ENCODE peak calls at places on chromosomes 6 and 20, in seven cellular contexts. A is suprapubic skin, D is uterus, X is adrenal gland, O is tibial nerve, H is testis, N is transverse colon. W is an unnamed sample. For H3K4me1, the result is how much of the 10 kb centered on the place peaks cover.

GRCh38 chr6:41051873-41052272 is 1.1 kb upstream of the APOBEC2 start:
- DNase-seq in A (no peak), D (no peak), X (no peak), O (no peak), H (no peak), N (no peak), W (no peak)

GRCh38 chr6:53546256-53546655 is 1.4 kb upstream of the GCLC start:
- DNase-seq in A (no peak), D (no peak), X (no peak), O (no peak), H (no peak), N (no peak), W (no peak)

GRCh38 chr6:144601221-144601620 is 316.1 kb downstream of the UTRN start:
- DNase-seq in A (no peak), D (no peak), X (no peak), O (no peak), H (no peak), N (no peak), W (no peak)

GRCh38 chr20:62239278-62239879 is 1.1 kb downstream of the OSBPL2 start:
- DNase-seq in A (no peak), D (no peak), X (no peak), O (no peak), H (peak), N (peak), W (no peak)

GRCh38 chr6:31689249-31690110 is 8.6 kb upstream of the LY6G5C start:
- DNase-seq in A (no peak), D (no peak), X (no peak), O (no peak), H (no peak), N (no peak), W (no peak)

GRCh38 chr6:82179415-82179814 is 68.1 kb downstream of the IBTK start:
- DNase-seq in A (no peak), D (no peak), X (no peak), O (no peak), H (no peak), N (no peak), W (no peak)

GRCh38 chr6:164121527-164121926 is 707.0 kb downstream of the QKI start:
- DNase-seq in A (no peak), D (no peak), X (no peak), O (no peak), H (no peak), N (no peak), W (no peak)

GRCh38 chr6:16129623-16130243 is 847 bp downstream of the MYLIP start:
- DNase-seq in A (no peak), D (peak), X (peak), O (no peak), H (peak), N (peak), W (peak)

GRCh38 chr6:73236147-73236750 is 11.0 kb upstream of the KHDC1L start:
- DNase-seq in A (no peak), D (no peak), X (no peak), O (no peak), H (no peak), N (no peak), W (no peak)

GRCh38 chr20:17822039-17822438 is 122.3 kb downstream of the BANF2 start:
- DNase-seq in A (no peak), D (peak), X (no peak), O (no peak), H (no peak), N (peak), W (no peak)

GRCh38 chr6:170450946-170451761 is 102.0 kb downstream of the PSMB1 start:
- DNase-seq in A (peak), D (no peak), X (no peak), O (no peak), H (peak), N (no peak), W (no peak)

GRCh38 chr6:90003069-90003800 is 109.0 kb downstream of the GJA10 start:
- DNase-seq in A (no peak), D (no peak), X (no peak), O (no peak), H (no peak), N (peak), W (no peak)

GRCh38 chr6:143782517-143782916 is 60.6 kb upstream of the LTV1 start:
- DNase-seq in A (no peak), D (no peak), X (no peak), O (no peak), H (no peak), N (no peak), W (no peak)

GRCh38 chr6:87151786-87152527 is 3.4 kb upstream of the ZNF292 start:
- DNase-seq in A (peak), D (peak), X (peak), O (peak), H (peak), N (peak), W (peak)

GRCh38 chr6:155201461-155202226 is 62.2 kb upstream of the CLDN20 start:
- DNase-seq in A (no peak), D (no peak), X (no peak), O (no peak), H (no peak), N (no peak), W (no peak)

GRCh38 chr20:49508435-49509199 is 26.1 kb upstream of the KCNB1 start:
- DNase-seq in A (no peak), D (no peak), X (no peak), O (no peak), H (no peak), N (no peak), W (no peak)

GRCh38 chr6:170143401-170144150 is 147.3 kb downstream of the DLL1 start:
- DNase-seq in A (peak), D (no peak), X (no peak), O (no peak), H (peak), N (no peak), W (peak)

GRCh38 chr6:51495806-51496380 is 591.5 kb downstream of the PKHD1 start:
- DNase-seq in A (no peak), D (no peak), X (no peak), O (no peak), H (no peak), N (no peak), W (no peak)

GRCh38 chr6:54191460-54191859 is 80.2 kb downstream of the MLIP start:
- DNase-seq in A (no peak), D (no peak), X (no peak), O (no peak), H (no peak), N (no peak), W (no peak)

GRCh38 chr20:63847374-63848002 is 13.8 kb upstream of the ABHD16B start:
- DNase-seq in A (no peak), D (no peak), X (no peak), O (no peak), H (no peak), N (no peak), W (no peak)

GRCh38 chr20:15654208-15654649 is 919.0 kb downstream of the KIF16B start:
- DNase-seq in A (no peak), D (no peak), X (peak), O (no peak), H (peak), N (peak), W (no peak)

GRCh38 chr20:13443690-13444089 is 195.0 kb downstream of the TASP1 start:
- DNase-seq in A (no peak), D (no peak), X (no peak), O (no peak), H (no peak), N (no peak), W (no peak)

GRCh38 chr20:59932616-59933295 is 681 bp downstream of the SYCP2 start:
- DNase-seq in A (peak), D (peak), X (no peak), O (no peak), H (no peak), N (no peak), W (no peak)

GRCh38 chr6:18115356-18115755 is 7.1 kb downstream of the NHLRC1 start:
- DNase-seq in A (no peak), D (no peak), X (no peak), O (no peak), H (no peak), N (no peak), W (no peak)

GRCh38 chr6:4780360-4780812 is 4.2 kb downstream of the CDYL start:
- DNase-seq in A (no peak), D (peak), X (no peak), O (no peak), H (no peak), N (peak), W (no peak)

GRCh38 chr6:53119772-53120409 is 28.8 kb downstream of the GCM1 start:
- DNase-seq in A (no peak), D (no peak), X (peak), O (no peak), H (no peak), N (peak), W (peak)

GRCh38 chr20:23937303-23938117 is 51.1 kb downstream of the GGTLC1 start:
- DNase-seq in A (no peak), D (peak), X (peak), O (no peak), H (peak), N (peak), W (no peak)

DNA sequence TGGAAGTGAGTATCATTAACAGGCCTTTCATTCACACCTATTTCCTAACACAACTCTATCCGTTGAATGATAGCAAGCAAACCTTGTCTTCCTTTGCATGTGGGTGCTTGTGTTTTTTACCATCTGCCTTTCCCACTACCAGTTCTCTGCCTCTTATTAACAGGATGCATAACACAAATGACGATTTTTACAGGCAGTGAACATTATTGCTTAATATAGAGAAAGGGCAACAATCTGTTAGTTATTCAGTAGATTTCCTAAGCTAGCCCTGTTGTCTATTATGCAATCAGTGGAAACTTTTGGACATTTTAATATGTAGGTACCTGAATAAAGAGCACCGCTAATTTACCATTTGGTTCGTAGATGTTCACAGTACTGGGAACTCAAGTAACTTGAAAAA is 348.8 kb upstream of the PLCB4 start:
- DNase-seq in A (no peak), D (no peak), X (no peak), O (no peak), H (no peak), N (no peak), W (no peak)
- H3K27ac ChIP-seq in A (no peak), D (no peak), X (no peak), O (no peak), H (no peak), N (no peak), W (peak)

GRCh38 chr20:7714549-7714948 is 225.7 kb downstream of the HAO1 start:
- DNase-seq in A (no peak), D (no peak), X (no peak), O (no peak), H (no peak), N (no peak), W (no peak)

GRCh38 chr20:7712661-7713060 is 227.6 kb downstream of the HAO1 start:
- DNase-seq in A (no peak), D (no peak), X (no peak), O (no peak), H (no peak), N (no peak), W (no peak)

GRCh38 chr20:7710440-7710839 is 229.8 kb downstream of the HAO1 start:
- DNase-seq in A (no peak), D (no peak), X (no peak), O (no peak), H (no peak), N (no peak), W (no peak)

GRCh38 chr20:7716286-7716972 is 223.8 kb downstream of the HAO1 start:
- DNase-seq in A (no peak), D (no peak), X (no peak), O (no peak), H (no peak), N (no peak), W (no peak)
- H3K4me1 ChIP-seq in A (under half), D (under half), X (under half), O (under half), H (under half), N (under half), W (under half)

GRCh38 chr6:35496851-35497570 is at the start of gene TEAD3:
- DNase-seq in A (no peak), D (peak), X (peak), O (no peak), H (peak), N (peak), W (peak)
- TF ChIP-seq POLR2A in A (peak), D (peak), X (no peak), O (peak), H (no peak), N (no peak), W (no peak)

GRCh38 chr6:158697798-158698197 is 47.9 kb downstream of the SYTL3 start:
- DNase-seq in A (no peak), D (no peak), X (no peak), O (no peak), H (no peak), N (no peak), W (no peak)
- H3K27ac ChIP-seq in A (no peak), D (no peak), X (no peak), O (no peak), H (no peak), N (no peak), W (no peak)

W was measured in breast epithelium.